ENCODE peak calls at places on chromosomes 7 and 10, in four cellular contexts. A, P, R and H are unnamed samples.

GRCh38 chr10:79981673-79982485 is 33.0 kb upstream of the SFTPD start:
- DNase-seq in A (peak), P (peak), R (peak), H (peak)

GRCh38 chr7:157377436-157378124 is 40.8 kb downstream of the DNAJB6 start:
- DNase-seq in A (no peak), P (no peak), R (no peak), H (no peak)

GRCh38 chr10:14736600-14737081 is 38.1 kb downstream of the FAM107B start:
- DNase-seq in A (peak), P (no peak), R (no peak), H (peak)

GRCh38 chr10:72462261-72462660 is 107.5 kb upstream of the DNAJB12 start:
- DNase-seq in A (no peak), P (peak), R (no peak), H (no peak)

GRCh38 chr10:110725809-110726641 is 81.9 kb downstream of the RBM20 start:
- DNase-seq in A (no peak), P (no peak), R (no peak), H (peak)

GRCh38 chr10:26773633-26774032 is 76.1 kb downstream of the PDSS1 start:
- DNase-seq in A (peak), P (peak), R (no peak), H (no peak)

GRCh38 chr10:119644215-119644826 is 6.9 kb upstream of the BAG3 start:
- DNase-seq in A (no peak), P (no peak), R (no peak), H (no peak)

GRCh38 chr7:94374231-94374630 is 20.5 kb upstream of the COL1A2 start:
- DNase-seq in A (peak), P (peak), R (no peak), H (peak)

GRCh38 chr7:151558575-151558974 is 38.9 kb upstream of the RHEB start:
- DNase-seq in A (peak), P (no peak), R (no peak), H (no peak)

GRCh38 chr10:86979977-86980448 is 11.7 kb downstream of the ADIRF start:
- DNase-seq in A (no peak), P (no peak), R (no peak), H (peak)

GRCh38 chr7:74683799-74684198 is 26.3 kb downstream of the GTF2I start:
- DNase-seq in A (no peak), P (no peak), R (no peak), H (no peak)

GRCh38 chr10:32005050-32005449 is 51.2 kb downstream of the KIF5B start:
- DNase-seq in A (peak), P (peak), R (peak), H (peak)

GRCh38 chr7:157660971-157661610 is 324.3 kb downstream of the DNAJB6 start:
- DNase-seq in A (no peak), P (no peak), R (no peak), H (no peak)

GRCh38 chr10:103542764-103543616 is 49.5 kb downstream of the NEURL1 start:
- DNase-seq in A (peak), P (peak), R (peak), H (peak)

GRCh38 chr7:80428161-80429054 is 83.5 kb downstream of the GNAT3 start:
- DNase-seq in A (peak), P (peak), R (peak), H (peak)

GRCh38 chr10:114694735-114695134 is 36.7 kb upstream of the ABLIM1 start:
- DNase-seq in A (peak), P (peak), R (peak), H (peak)

GRCh38 chr10:67790534-67791408 is 47.2 kb downstream of the DNAJC12 start:
- DNase-seq in A (peak), P (no peak), R (peak), H (peak)
- H3K4me3 ChIP-seq in A (no peak), P (no peak), R (no peak), H (no peak)

GRCh38 chr10:49139000-49139865 is 5.4 kb upstream of the FAM170B start:
- DNase-seq in A (peak), P (peak), R (no peak), H (peak)

GRCh38 chr10:49135575-49136313 is 1.9 kb upstream of the FAM170B start:
- DNase-seq in A (no peak), P (no peak), R (no peak), H (peak)

GRCh38 chr10:49138361-49138891 is 4.6 kb upstream of the FAM170B start:
- DNase-seq in A (peak), P (no peak), R (no peak), H (peak)

GRCh38 chr10:49134327-49134726 is 506 bp upstream of the FAM170B start:
- DNase-seq in A (no peak), P (no peak), R (no peak), H (no peak)

GRCh38 chr10:49136525-49136924 is 2.7 kb upstream of the FAM170B start:
- DNase-seq in A (no peak), P (no peak), R (no peak), H (no peak)
- H3K4me3 ChIP-seq in A (no peak), P (no peak), R (no peak), H (no peak)

GRCh38 chr10:76111404-76111803 is 680.0 kb downstream of the LRMDA start:
- DNase-seq in A (peak), P (no peak), R (no peak), H (no peak)
- H3K4me3 ChIP-seq in A (no peak), P (no peak), R (no peak), H (no peak)

GRCh38 chr10:129605266-129605985 is 138.4 kb downstream of the MGMT start:
- DNase-seq in A (peak), P (no peak), R (no peak), H (peak)
- H3K4me3 ChIP-seq in A (no peak), P (no peak), R (no peak), H (no peak)

DNA sequence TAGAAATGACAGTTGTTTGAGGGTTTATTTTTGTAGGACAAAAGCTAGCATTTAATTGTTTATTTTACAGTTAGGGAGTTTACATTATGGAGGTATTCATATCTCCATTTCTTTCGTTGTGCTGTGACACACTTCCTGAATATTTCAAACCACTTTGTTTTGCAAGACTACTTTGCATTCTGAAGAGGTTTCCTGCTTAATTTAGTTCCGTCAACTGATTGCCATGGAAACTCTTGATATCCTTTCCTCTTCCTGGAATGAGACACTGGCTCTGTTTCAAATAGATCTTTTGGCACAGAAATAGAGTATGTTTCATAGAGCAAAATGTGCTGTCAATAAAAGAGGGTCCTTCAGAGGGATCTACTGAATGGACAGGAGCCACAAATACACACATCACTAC is 159.5 kb upstream of the AGR3 start:
- DNase-seq in A (peak), P (peak), R (no peak), H (peak)
- H3K4me3 ChIP-seq in A (no peak), P (peak), R (no peak), H (no peak)

DNA sequence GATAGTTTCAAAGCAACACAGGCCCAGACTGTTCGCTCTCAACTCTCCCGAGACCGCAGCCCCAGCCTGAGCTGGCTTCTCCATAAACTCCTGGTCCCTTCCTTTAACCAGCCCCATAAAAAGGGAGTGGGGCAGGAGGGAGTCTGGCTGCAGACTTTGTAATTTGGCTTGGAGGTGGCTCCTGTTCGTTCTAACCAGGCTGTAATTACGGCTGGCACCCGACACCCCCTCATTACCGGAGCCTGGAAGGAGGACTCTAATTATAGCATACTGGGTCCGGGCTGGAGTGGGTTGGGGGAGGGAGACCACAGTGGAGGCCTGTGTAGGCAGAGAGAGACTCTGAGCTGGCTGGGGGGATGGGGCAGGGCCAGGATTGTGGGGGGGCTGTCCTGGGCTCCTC is 49.7 kb downstream of the UNC5B start:
- DNase-seq in A (no peak), P (no peak), R (no peak), H (no peak)
- H3K4me3 ChIP-seq in A (no peak), P (no peak), R (no peak), H (no peak)

GRCh38 chr7:100170111-100170897 is 1.9 kb upstream of the GAL3ST4 start:
- DNase-seq in A (no peak), P (no peak), R (no peak), H (no peak)
- H3K4me3 ChIP-seq in A (no peak), P (no peak), R (no peak), H (no peak)